ENCODE peak calls at places on chromosome 19, in five cellular contexts. Q is adrenal gland; T is neural progenitor cell; J is bronchial epithelial cell; Z is CD8-positive, alpha-beta T cell. B is an unnamed sample.

GRCh38 chr19:2602391-2603181 is 99.9 kb downstream of the GNG7 start:
- DNase-seq in Q (peak; percentile 67), T (peak; percentile 80), J (peak; percentile 52), Z (no peak), B (peak; percentile 62)

GRCh38 chr19:13962738-13963602 is 10.7 kb downstream of the DCAF15 start:
- DNase-seq in Q (no peak), T (no peak), J (no peak), Z (no peak), B (no peak)

GRCh38 chr19:8580710-8581281 is 3.6 kb upstream of the MYO1F start:
- DNase-seq in Q (peak; percentile 88), T (peak; percentile 91), J (peak; percentile 19), Z (peak; percentile 88), B (peak; percentile 82)

GRCh38 chr19:14089662-14090508 is 666 bp downstream of the SAMD1 start:
- DNase-seq in Q (peak; percentile 68), T (peak; percentile 90), J (no peak), Z (peak; percentile 40), B (peak; percentile 54)

GRCh38 chr19:45954132-45954531 is 19.5 kb downstream of the NOVA2 start:
- DNase-seq in Q (no peak), T (peak; percentile 89), J (no peak), Z (no peak), B (no peak)

GRCh38 chr19:5563008-5563431 is 4.7 kb downstream of the TINCR start:
- DNase-seq in Q (no peak), T (no peak), J (no peak), Z (no peak), B (no peak)

GRCh38 chr19:21835810-21836444 is at the start of gene ZNF43:
- DNase-seq in Q (peak; percentile 99), T (peak; percentile 96), J (peak; percentile 83), Z (peak; percentile 94), B (no peak)

GRCh38 chr19:20233105-20233504 is 66.1 kb downstream of the ZNF486 start:
- DNase-seq in Q (no peak), T (no peak), J (no peak), Z (no peak), B (no peak)

GRCh38 chr19:31675187-31675913 is 326.1 kb upstream of the TSHZ3 start:
- DNase-seq in Q (no peak), T (no peak), J (no peak), Z (no peak), B (no peak)

GRCh38 chr19:31674503-31675186 is 325.4 kb upstream of the TSHZ3 start:
- DNase-seq in Q (no peak), T (no peak), J (no peak), Z (no peak), B (no peak)

GRCh38 chr19:31670931-31671330 is 321.7 kb upstream of the TSHZ3 start:
- DNase-seq in Q (no peak), T (no peak), J (no peak), Z (no peak), B (no peak)

GRCh38 chr19:31678421-31678820 is 329.2 kb upstream of the TSHZ3 start:
- DNase-seq in Q (no peak), T (no peak), J (no peak), Z (no peak), B (no peak)

GRCh38 chr19:31676271-31677004 is 327.2 kb upstream of the TSHZ3 start:
- DNase-seq in Q (peak; percentile 51), T (peak; percentile 46), J (no peak), Z (no peak), B (no peak)
- TF ChIP-seq CTCF in Q (peak; percentile 49), T (peak; percentile 55), J (no peak), Z (no peak), B (no peak)

DNA sequence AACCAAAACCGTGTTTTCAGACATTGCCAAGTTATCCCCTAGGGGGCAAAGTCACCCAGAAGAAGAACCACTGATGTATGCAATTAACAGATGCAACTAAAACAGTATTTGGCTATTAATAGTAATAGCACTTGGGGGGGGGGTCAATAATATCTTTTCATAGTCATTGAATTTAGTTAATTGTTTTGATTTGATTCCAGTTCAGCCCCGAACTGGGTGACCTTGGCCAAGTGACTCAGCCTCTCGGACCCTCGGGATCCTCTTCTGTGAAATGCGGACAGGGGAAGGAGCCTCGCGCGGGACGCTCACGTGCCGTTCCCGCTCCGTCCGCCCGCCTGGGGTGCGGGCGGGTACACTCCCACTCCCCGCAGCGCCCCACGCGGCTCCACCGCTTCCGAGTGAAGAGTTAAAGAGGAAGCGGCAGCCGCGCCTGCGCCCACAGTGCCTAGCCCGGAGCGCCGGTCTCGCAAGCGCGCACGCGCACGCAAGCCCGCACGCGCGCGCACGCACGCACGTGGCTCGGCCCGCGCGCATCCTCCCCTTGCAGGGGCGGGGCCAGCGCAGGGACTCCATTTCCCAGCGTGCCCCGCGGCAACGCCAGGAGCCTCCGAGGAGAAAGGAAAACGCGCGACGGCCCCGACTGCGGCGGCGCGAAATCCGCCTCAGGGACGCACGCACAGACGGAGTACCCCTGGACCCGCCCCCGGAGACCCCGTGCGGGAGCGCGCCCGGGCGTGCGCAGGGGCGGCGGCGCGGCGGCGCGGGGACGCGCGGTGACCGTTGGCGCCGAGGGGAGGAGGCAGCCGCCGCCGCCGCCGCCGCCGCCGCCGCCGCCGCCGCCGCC is at the start of gene DAZAP1:
- DNase-seq in Q (peak; percentile 99), T (peak; percentile 100), J (peak; percentile 89), Z (peak; percentile 99), B (peak; percentile 99)
- TF ChIP-seq CTCF in Q (peak; percentile 62), T (peak; percentile 62), J (peak; percentile 42), Z (peak; percentile 70), B (peak; percentile 44)

DNA sequence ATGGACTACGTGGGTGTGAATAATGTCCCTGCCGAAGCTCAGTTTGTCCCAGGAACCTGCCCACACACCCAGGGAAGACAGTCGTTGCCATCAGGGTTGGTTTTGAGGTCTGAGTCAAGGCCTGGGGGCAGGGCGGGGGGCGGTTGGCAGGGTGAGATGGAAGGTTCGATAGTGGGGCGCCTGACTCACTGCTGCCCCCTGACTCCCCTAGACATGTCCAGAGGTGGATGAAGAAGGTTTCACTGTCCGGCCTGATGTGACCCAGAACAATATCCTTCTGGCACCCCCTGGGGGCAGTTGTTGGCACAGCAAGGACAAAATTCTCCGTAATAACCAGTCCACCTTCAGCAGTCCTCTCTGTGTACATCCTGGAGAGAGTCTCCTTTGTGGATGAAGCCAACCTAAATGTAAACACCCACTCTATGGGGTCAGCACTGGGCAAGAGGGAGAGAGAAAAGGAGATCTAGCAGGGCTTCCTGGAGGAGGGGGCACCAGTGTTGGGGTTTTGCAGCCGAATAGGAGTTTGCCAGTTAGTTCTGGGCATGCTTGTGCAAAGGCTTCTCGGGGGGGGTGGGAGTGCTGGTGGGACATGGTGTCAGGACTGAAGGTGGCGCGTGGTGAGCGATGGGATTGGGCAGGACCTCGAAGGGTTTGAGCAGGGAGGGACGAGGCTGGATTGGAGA is 19.6 kb upstream of the B3GNT3 start:
- DNase-seq in Q (peak; percentile 56), T (peak; percentile 82), J (no peak), Z (peak; percentile 49), B (peak; percentile 76)
- TF ChIP-seq CTCF in Q (peak; percentile 36), T (peak; percentile 84), J (peak; percentile 69), Z (peak; percentile 58), B (peak; percentile 70)

GRCh38 chr19:54673222-54673621 is 10.4 kb downstream of the LILRB4 start:
- DNase-seq in Q (no peak), T (no peak), J (no peak), Z (no peak), B (no peak)

GRCh38 chr19:54668353-54668752 is 5.6 kb downstream of the LILRB4 start:
- DNase-seq in Q (no peak), T (no peak), J (no peak), Z (no peak), B (no peak)

GRCh38 chr19:54677217-54677616 is 14.4 kb downstream of the LILRB4 start:
- DNase-seq in Q (no peak), T (no peak), J (no peak), Z (no peak), B (no peak)

GRCh38 chr19:54670576-54671347 is 8.0 kb downstream of the LILRB4 start:
- DNase-seq in Q (no peak), T (no peak), J (no peak), Z (no peak), B (no peak)

GRCh38 chr19:54674021-54674617 is 11.3 kb downstream of the LILRB4 start:
- DNase-seq in Q (no peak), T (peak; percentile 55), J (peak; percentile 30), Z (no peak), B (peak; percentile 67)
- TF ChIP-seq CTCF in Q (peak; percentile 38), T (peak; percentile 64), J (peak; percentile 60), Z (peak; percentile 33), B (peak; percentile 62)